ENCODE peak calls at places on chromosome 6, in six cellular contexts. R is upper lobe of left lung, G is A549, M is HepG2, B is GM12878, Q is K562. S is an unnamed sample.

GRCh38 chr6:16999486-17000436 is 102.1 kb upstream of the STMND1 start:
- ATAC-seq in R (peak), G (no peak), M (no peak), B (no peak), Q (no peak), S (peak)

GRCh38 chr6:148657053-148657452 is 89.8 kb upstream of the UST start:
- ATAC-seq in R (peak), G (no peak), M (no peak), B (peak), Q (no peak), S (peak)

GRCh38 chr6:159819098-159819497 is 19.0 kb downstream of the PNLDC1 start:
- ATAC-seq in R (no peak), G (no peak), M (no peak), B (no peak), Q (peak), S (no peak)

GRCh38 chr6:158771399-158772158 is 47.6 kb downstream of the EZR start:
- ATAC-seq in R (no peak), G (peak), M (no peak), B (no peak), Q (no peak), S (no peak)

GRCh38 chr6:142693446-142693845 is 251.5 kb downstream of the HIVEP2 start:
- ATAC-seq in R (no peak), G (no peak), M (no peak), B (no peak), Q (no peak), S (no peak)

GRCh38 chr6:156869986-156870398 is 92.8 kb downstream of the ARID1B start:
- ATAC-seq in R (no peak), G (no peak), M (no peak), B (no peak), Q (no peak), S (no peak)

GRCh38 chr6:108945686-108946158 is 97.5 kb downstream of the ARMC2 start:
- ATAC-seq in R (peak), G (no peak), M (peak), B (no peak), Q (no peak), S (peak)

GRCh38 chr6:36765190-36765941 is 67.7 kb downstream of the RAB44 start:
- ATAC-seq in R (no peak), G (peak), M (no peak), B (no peak), Q (no peak), S (no peak)

GRCh38 chr6:150273457-150274309 is 95.1 kb upstream of the IYD start:
- ATAC-seq in R (no peak), G (no peak), M (no peak), B (peak), Q (no peak), S (no peak)

GRCh38 chr6:130756836-130757235 is 70.4 kb upstream of the SMLR1 start:
- ATAC-seq in R (no peak), G (no peak), M (no peak), B (no peak), Q (no peak), S (no peak)

GRCh38 chr6:119255492-119255891 is 94.1 kb downstream of the MAN1A1 start:
- ATAC-seq in R (no peak), G (no peak), M (no peak), B (peak), Q (no peak), S (no peak)

GRCh38 chr6:95679981-95680380 is 102.6 kb downstream of the MANEA start:
- ATAC-seq in R (no peak), G (no peak), M (no peak), B (no peak), Q (no peak), S (no peak)

GRCh38 chr6:134097114-134097707 is 44.8 kb upstream of the SLC2A12 start:
- ATAC-seq in R (no peak), G (peak), M (peak), B (peak), Q (peak), S (no peak)

GRCh38 chr6:16184129-16184528 is 54.3 kb upstream of the GMPR start:
- ATAC-seq in R (peak), G (peak), M (peak), B (peak), Q (peak), S (no peak)

GRCh38 chr6:52213127-52213526 is 27.0 kb downstream of the IL17A start:
- ATAC-seq in R (no peak), G (no peak), M (peak), B (peak), Q (no peak), S (no peak)

GRCh38 chr6:146850238-146850896 is 251.6 kb downstream of the ADGB start:
- ATAC-seq in R (no peak), G (no peak), M (no peak), B (no peak), Q (no peak), S (no peak)

GRCh38 chr6:84222426-84222825 is 5.0 kb downstream of the CEP162 start:
- ATAC-seq in R (no peak), G (no peak), M (no peak), B (peak), Q (no peak), S (no peak)

GRCh38 chr6:134379599-134379998 is 61.7 kb upstream of the SGK1 start:
- ATAC-seq in R (no peak), G (no peak), M (no peak), B (peak), Q (no peak), S (no peak)

GRCh38 chr6:41022294-41022693 is 16.7 kb downstream of the UNC5CL start:
- ATAC-seq in R (no peak), G (no peak), M (no peak), B (no peak), Q (no peak), S (no peak)

GRCh38 chr6:109332748-109333147 is 49.5 kb downstream of the CD164 start:
- ATAC-seq in R (no peak), G (no peak), M (peak), B (no peak), Q (peak), S (no peak)

GRCh38 chr6:48194596-48195295 is 83.7 kb upstream of the PTCHD4 start:
- ATAC-seq in R (no peak), G (no peak), M (no peak), B (no peak), Q (no peak), S (no peak)

GRCh38 chr6:108650781-108651180 is 90.1 kb downstream of the FOXO3 start:
- ATAC-seq in R (no peak), G (no peak), M (no peak), B (peak), Q (no peak), S (no peak)

GRCh38 chr6:52336919-52337561 is 24.9 kb upstream of the PAQR8 start:
- ATAC-seq in R (no peak), G (no peak), M (no peak), B (no peak), Q (peak), S (no peak)

GRCh38 chr6:139124887-139125672 is 9.8 kb upstream of the HECA start:
- ATAC-seq in R (peak), G (peak), M (peak), B (peak), Q (peak), S (peak)

GRCh38 chr6:83250235-83250634 is 57.1 kb downstream of the RWDD2A start:
- ATAC-seq in R (no peak), G (no peak), M (no peak), B (no peak), Q (no peak), S (no peak)

GRCh38 chr6:81818778-81819491 is 66.5 kb upstream of the TENT5A start:
- ATAC-seq in R (no peak), G (no peak), M (no peak), B (peak), Q (no peak), S (no peak)

GRCh38 chr6:133099573-133099972 is 141.6 kb upstream of the EYA4 start:
- ATAC-seq in R (no peak), G (peak), M (no peak), B (no peak), Q (no peak), S (no peak)

GRCh38 chr6:30542404-30542725 is 13.9 kb downstream of the GNL1 start:
- ATAC-seq in R (no peak), G (no peak), M (no peak), B (peak), Q (no peak), S (no peak)

GRCh38 chr6:148451690-148452089 is 109.1 kb downstream of the SASH1 start:
- ATAC-seq in R (no peak), G (no peak), M (no peak), B (no peak), Q (no peak), S (peak)

GRCh38 chr6:146878564-146879343 is 280.0 kb downstream of the ADGB start:
- ATAC-seq in R (no peak), G (no peak), M (no peak), B (no peak), Q (no peak), S (no peak)

GRCh38 chr6:16249971-16250370 is 11.6 kb downstream of the GMPR start:
- ATAC-seq in R (no peak), G (no peak), M (peak), B (no peak), Q (no peak), S (no peak)

GRCh38 chr6:83960704-83961103 is 72.9 kb upstream of the MRAP2 start:
- ATAC-seq in R (no peak), G (no peak), M (no peak), B (no peak), Q (no peak), S (no peak)

GRCh38 chr6:139872635-139873034 is 498.2 kb upstream of the CITED2 start:
- ATAC-seq in R (no peak), G (no peak), M (no peak), B (no peak), Q (no peak), S (no peak)

GRCh38 chr6:73180076-73180717 is 45.1 kb downstream of the KHDC1L start:
- ATAC-seq in R (no peak), G (no peak), M (no peak), B (peak), Q (no peak), S (no peak)

GRCh38 chr6:24489881-24490280 is 503 bp upstream of the GPLD1 start:
- ATAC-seq in R (peak), G (no peak), M (peak), B (no peak), Q (no peak), S (no peak)

GRCh38 chr6:11789754-11790153 is 11.2 kb upstream of the ADTRP start:
- ATAC-seq in R (peak), G (no peak), M (no peak), B (no peak), Q (no peak), S (no peak)

GRCh38 chr6:94300424-94301144 is 881.2 kb upstream of the EPHA7 start:
- ATAC-seq in R (no peak), G (no peak), M (no peak), B (no peak), Q (no peak), S (no peak)

GRCh38 chr6:403659-404655 is 12.4 kb downstream of the IRF4 start:
- ATAC-seq in R (no peak), G (no peak), M (no peak), B (peak), Q (peak), S (no peak)
- TF ChIP-seq POLR2A in R (no peak), G (no peak), M (no peak), B (peak), Q (no peak), S (no peak)

DNA sequence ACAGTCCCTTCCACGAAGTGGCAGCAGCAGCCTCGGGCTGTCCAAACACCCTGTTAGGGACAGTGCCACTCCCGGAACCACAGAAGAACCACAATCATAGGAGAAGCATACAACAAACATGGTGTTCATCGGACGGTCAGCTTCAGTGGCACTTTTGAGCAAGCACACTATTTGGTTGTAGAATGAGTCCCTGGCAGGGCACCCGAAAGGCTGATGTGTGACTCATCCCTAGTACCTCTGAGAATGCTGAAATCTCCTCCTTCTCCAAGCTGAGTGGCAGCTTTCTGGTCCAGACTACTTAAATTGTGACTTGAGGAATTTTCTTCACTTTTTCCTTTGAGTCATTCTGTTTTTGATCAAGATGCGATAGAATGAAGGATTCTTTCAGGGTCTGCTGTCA is 282.5 kb downstream of the ESR1 start:
- ATAC-seq in R (peak), G (peak), M (no peak), B (no peak), Q (no peak), S (peak)
- TF ChIP-seq EP300 in R (no peak), G (no peak), M (no peak), B (no peak), Q (no peak), S (no peak)

GRCh38 chr6:106085984-106086832 is at the start of gene PRDM1:
- ATAC-seq in R (peak), G (peak), M (peak), B (peak), Q (peak), S (peak)
- TF ChIP-seq POLR2A in R (peak), G (no peak), M (no peak), B (peak), Q (no peak), S (no peak)

DNA sequence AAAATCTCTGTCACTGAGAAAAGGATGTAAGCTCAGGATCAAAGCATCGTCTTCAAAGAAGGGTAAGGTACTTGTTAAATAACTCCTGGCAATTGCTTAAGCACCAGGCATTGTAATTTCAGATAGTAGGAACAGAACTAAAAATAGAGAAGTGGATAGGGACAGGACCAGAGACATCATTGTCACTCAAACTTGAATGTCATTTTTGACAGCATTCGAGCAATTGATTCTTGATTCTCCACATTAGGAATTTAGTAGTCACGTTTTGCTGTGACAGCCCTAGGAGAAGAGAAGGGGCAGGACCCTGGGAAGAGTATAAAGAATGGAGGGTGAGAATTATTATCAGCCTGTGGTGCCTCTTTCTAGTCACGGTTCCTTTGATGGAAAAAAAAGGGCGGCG is 50.1 kb upstream of the BACH2 start:
- ATAC-seq in R (no peak), G (no peak), M (no peak), B (no peak), Q (no peak), S (no peak)
- TF ChIP-seq EP300 in R (no peak), G (no peak), M (no peak), B (no peak), Q (no peak), S (no peak)

DNA sequence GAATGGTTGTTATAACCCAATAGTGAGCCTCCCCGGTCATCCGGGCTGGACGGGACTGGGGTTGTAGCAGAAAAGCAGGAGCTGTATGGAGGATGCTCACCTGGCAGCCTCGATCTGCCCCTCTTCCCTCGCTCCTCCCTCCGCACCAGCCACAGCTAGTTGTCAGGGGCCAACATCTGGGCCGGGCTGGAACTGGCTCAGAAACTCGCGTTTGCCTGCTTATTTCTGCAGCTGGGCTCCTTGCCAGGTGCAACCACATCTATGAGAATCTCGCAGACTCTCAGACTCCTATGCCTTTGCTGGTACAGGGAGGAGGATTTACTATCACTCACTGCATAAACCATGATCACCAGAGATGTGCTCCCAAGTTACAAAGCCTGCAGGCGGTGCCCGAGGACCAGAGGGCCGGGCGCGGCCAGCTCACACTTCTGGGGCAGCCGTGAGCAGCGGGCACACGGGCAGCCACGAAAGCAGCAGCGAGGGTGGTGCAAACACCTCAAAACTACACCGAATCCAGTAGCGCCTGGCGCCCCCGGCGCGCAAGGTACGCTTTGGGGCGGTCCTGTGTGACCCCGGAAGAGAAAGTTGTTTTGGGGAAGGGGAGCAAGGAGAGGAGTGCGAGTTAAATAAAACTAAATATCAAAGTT is 609 bp upstream of the LRRC1 start:
- ATAC-seq in R (peak), G (peak), M (peak), B (peak), Q (no peak), S (peak)
- TF ChIP-seq POLR2A in R (no peak), G (no peak), M (no peak), B (no peak), Q (no peak), S (no peak)

DNA sequence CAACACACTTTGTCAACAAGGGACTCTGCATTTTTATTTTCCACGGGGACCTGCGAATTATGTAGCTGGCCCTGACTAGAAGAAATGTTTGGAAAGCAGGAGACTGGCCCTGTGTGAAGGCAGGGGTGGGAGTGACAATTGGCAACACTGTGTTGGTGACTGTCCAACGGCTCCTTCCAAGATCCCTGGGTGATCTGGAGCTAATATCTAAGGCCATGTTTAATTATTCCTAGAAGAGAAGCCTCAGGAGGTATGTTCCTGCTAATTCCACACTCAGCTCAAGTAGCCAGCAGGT is 13.7 kb downstream of the SLC22A23 start:
- ATAC-seq in R (no peak), G (no peak), M (no peak), B (no peak), Q (peak), S (no peak)
- TF ChIP-seq EP300 in R (no peak), G (no peak), M (no peak), B (no peak), Q (no peak), S (no peak)

GRCh38 chr6:43278524-43279078 is 19.5 kb upstream of the SLC22A7 start:
- ATAC-seq in R (no peak), G (peak), M (peak), B (no peak), Q (no peak), S (no peak)
- TF ChIP-seq POLR2A in R (no peak), G (no peak), M (peak), B (no peak), Q (no peak), S (no peak)

DNA sequence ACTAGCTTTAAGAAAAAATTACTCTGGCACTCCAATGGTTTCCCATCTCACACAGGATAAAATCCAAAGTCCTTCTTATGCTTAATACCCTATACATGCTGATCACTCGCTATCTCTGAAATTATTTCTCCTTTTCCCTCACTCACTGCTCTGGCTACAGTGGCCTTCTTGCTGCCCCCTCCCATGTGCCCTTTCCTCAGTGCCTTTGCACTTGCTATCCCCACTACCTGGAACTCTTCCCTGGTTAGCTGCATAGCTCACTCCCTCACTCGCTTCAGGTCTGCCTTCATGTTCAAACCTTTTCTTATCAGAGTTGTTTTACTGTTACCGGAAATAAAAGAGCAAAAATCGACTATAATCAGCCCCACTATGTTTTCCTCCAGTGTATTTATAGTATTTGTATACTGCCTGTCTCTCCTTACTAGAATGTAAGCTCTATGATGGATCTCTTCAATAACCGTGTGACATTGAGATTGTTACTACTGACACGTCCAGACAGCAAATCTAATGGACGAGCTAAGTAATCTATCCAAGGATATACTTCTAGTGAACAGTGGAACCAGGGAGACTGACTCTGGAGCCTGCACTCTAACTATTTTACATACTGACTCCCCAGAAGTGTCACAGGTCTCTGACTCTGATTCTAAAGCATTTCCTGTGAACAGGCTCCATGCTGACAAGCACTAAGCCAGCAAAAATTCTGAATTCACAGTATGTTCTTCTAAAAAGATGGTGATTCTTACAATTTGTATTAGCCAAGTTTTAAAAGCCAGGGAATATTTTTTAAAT is 25.1 kb downstream of the FKBP5 start:
- ATAC-seq in R (no peak), G (no peak), M (no peak), B (peak), Q (peak), S (no peak)
- TF ChIP-seq EP300 in R (no peak), G (no peak), M (no peak), B (no peak), Q (no peak), S (no peak)

GRCh38 chr6:28266962-28267694 is at the start of gene ZSCAN26:
- ATAC-seq in R (peak), G (peak), M (peak), B (peak), Q (peak), S (peak)
- TF ChIP-seq POLR2A in R (peak), G (peak), M (peak), B (peak), Q (peak), S (peak)

GRCh38 chr6:2921520-2922115 is 18.5 kb upstream of the SERPINB9 start:
- ATAC-seq in R (no peak), G (no peak), M (peak), B (no peak), Q (peak), S (no peak)

GRCh38 chr6:2919401-2919800 is 16.3 kb upstream of the SERPINB9 start:
- ATAC-seq in R (no peak), G (no peak), M (no peak), B (peak), Q (no peak), S (no peak)

GRCh38 chr6:2920671-2921112 is 17.6 kb upstream of the SERPINB9 start:
- ATAC-seq in R (no peak), G (no peak), M (no peak), B (no peak), Q (peak), S (no peak)

GRCh38 chr6:2918936-2919335 is 15.8 kb upstream of the SERPINB9 start:
- ATAC-seq in R (no peak), G (no peak), M (no peak), B (peak), Q (no peak), S (no peak)

GRCh38 chr6:2919886-2920285 is 16.8 kb upstream of the SERPINB9 start:
- ATAC-seq in R (no peak), G (no peak), M (no peak), B (no peak), Q (no peak), S (no peak)
- TF ChIP-seq EP300 in R (no peak), G (no peak), M (no peak), B (no peak), Q (no peak), S (no peak)